ENCODE peak calls at places on chromosomes 13 and 19, in eight cellular contexts. A is gastroesophageal sphincter; O is CD4-positive, alpha-beta T cell; Q is activated CD8-positive, alpha-beta T cell treated with anti-CD3 and anti-CD28 coated beads, Interleukin-2, amount 10 ng/mL, durations not matched to agents 7 days and 5 days; N is foreskin keratinocyte; W is heart right ventricle; Y is upper lobe of right lung; I is WTC11. P is an unnamed sample.

GRCh38 chr13:24630851-24631341 is 49.3 kb upstream of the ATP12A start:
- ATAC-seq in Y (peak), W (no peak), I (no peak), A (no peak), N (peak), Q (no peak), O (no peak), P (peak)

GRCh38 chr19:7074705-7075282 is 5.3 kb downstream of the ZNF557 start:
- ATAC-seq in W (no peak), I (no peak), O (no peak), Q (no peak), Y (no peak), N (no peak), A (no peak), P (no peak)

GRCh38 chr19:23060016-23060415 is 56.8 kb upstream of the ZNF730 start:
- ATAC-seq in A (no peak), N (no peak), I (no peak), Y (no peak), Q (no peak), W (no peak), O (no peak), P (no peak)

GRCh38 chr19:42092350-42092749 is 16.4 kb downstream of the ZNF574 start:
- ATAC-seq in Y (peak), Q (peak), I (peak), N (peak), O (peak), W (peak), A (peak), P (peak)

GRCh38 chr13:22964245-22964966 is 216.4 kb upstream of the SGCG start:
- ATAC-seq in N (no peak), A (no peak), I (no peak), O (no peak), Y (no peak), Q (no peak), W (no peak), P (no peak)

GRCh38 chr13:80441968-80442367 is 101.0 kb upstream of the SPRY2 start:
- ATAC-seq in Q (no peak), I (no peak), Y (no peak), N (no peak), O (no peak), A (no peak), W (no peak), P (no peak)

GRCh38 chr19:45138303-45138751 is 22.5 kb downstream of the NKPD1 start:
- ATAC-seq in N (no peak), Q (no peak), A (no peak), I (peak), O (no peak), W (no peak), Y (no peak), P (no peak)

GRCh38 chr13:78428646-78429045 is 174.7 kb downstream of the POU4F1 start:
- ATAC-seq in A (no peak), I (no peak), O (no peak), Q (no peak), W (no peak), N (no peak), Y (no peak), P (no peak)

P was measured in esophagus mucosa.